ENCODE peak calls at places on chromosomes 4 and X, in eight cellular contexts. C is tibial artery; Y is PC-3; G is sigmoid colon; W is esophagus squamous epithelium; R is uterus; B is CD8-positive, alpha-beta T cell; L is mucosa of descending colon. N is an unnamed sample. For H3K4me1, the result is how much of the 10 kb centered on the place peaks cover.

GRCh38 chr4:71074452-71075299 is 81.2 kb downstream of the DCK start:
- DNase-seq in C (peak), Y (peak), G (no peak), W (no peak), R (no peak), B (no peak), L (peak), N (no peak)

GRCh38 chr4:64353904-64354303 is 55.3 kb downstream of the TECRL start:
- DNase-seq in C (no peak), Y (peak), G (no peak), W (no peak), R (no peak), B (no peak), L (no peak), N (no peak)

GRCh38 chr4:40931238-40931637 is 181.5 kb downstream of the NSUN7 start:
- DNase-seq in C (no peak), Y (no peak), G (no peak), W (no peak), R (no peak), B (no peak), L (no peak), N (no peak)

GRCh38 chrX:46551494-46552128 is 6.4 kb upstream of the ZNF674 start:
- DNase-seq in C (no peak), Y (peak), G (no peak), W (no peak), R (no peak), B (no peak), L (no peak), N (no peak)

GRCh38 chrX:25083661-25084060 is 67.9 kb upstream of the ARX start:
- DNase-seq in C (no peak), Y (peak), G (no peak), W (no peak), R (no peak), B (no peak), L (no peak), N (no peak)

GRCh38 chr4:40256329-40256728 is 59.5 kb downstream of the RHOH start:
- DNase-seq in C (no peak), Y (no peak), G (no peak), W (no peak), R (no peak), B (no peak), L (no peak), N (no peak)

GRCh38 chrX:45485682-45486081 is 285.0 kb upstream of the DIPK2B start:
- DNase-seq in C (no peak), Y (no peak), G (no peak), W (no peak), R (no peak), B (no peak), L (no peak), N (no peak)

GRCh38 chr4:41878991-41879491 is 56.2 kb upstream of the TMEM33 start:
- DNase-seq in C (no peak), Y (no peak), G (no peak), W (no peak), R (no peak), B (no peak), L (no peak), N (no peak)

GRCh38 chrX:72133851-72134546 is 2.3 kb upstream of the RTL5 start:
- DNase-seq in C (no peak), Y (no peak), G (no peak), W (no peak), R (no peak), B (no peak), L (no peak), N (no peak)

GRCh38 chr4:57190651-57191481 is 80.7 kb upstream of the IGFBP7 start:
- DNase-seq in C (no peak), Y (peak), G (no peak), W (no peak), R (no peak), B (no peak), L (peak), N (no peak)

GRCh38 chr4:87839309-87839946 is 6.7 kb downstream of the MEPE start:
- DNase-seq in C (peak), Y (peak), G (peak), W (no peak), R (no peak), B (no peak), L (peak), N (no peak)

GRCh38 chr4:13678186-13678924 is 50.8 kb upstream of the BOD1L1 start:
- DNase-seq in C (no peak), Y (no peak), G (no peak), W (no peak), R (no peak), B (no peak), L (no peak), N (no peak)

GRCh38 chrX:151402719-151403390 is 5.8 kb downstream of the VMA21 start:
- DNase-seq in C (no peak), Y (no peak), G (peak), W (no peak), R (no peak), B (no peak), L (no peak), N (peak)

GRCh38 chr4:150256841-150257273 is 178.6 kb downstream of the DCLK2 start:
- DNase-seq in C (no peak), Y (no peak), G (no peak), W (no peak), R (no peak), B (no peak), L (peak), N (no peak)

GRCh38 chrX:149512225-149512885 is 7.2 kb upstream of the IDS start:
- DNase-seq in C (peak), Y (peak), G (no peak), W (no peak), R (peak), B (peak), L (peak), N (no peak)

GRCh38 chr4:74374561-74375327 is 9.8 kb downstream of the EREG start:
- DNase-seq in C (no peak), Y (peak), G (peak), W (no peak), R (no peak), B (no peak), L (peak), N (no peak)

GRCh38 chrX:82756272-82756671 is 751.8 kb upstream of the POU3F4 start:
- DNase-seq in C (no peak), Y (peak), G (no peak), W (no peak), R (no peak), B (no peak), L (peak), N (no peak)

GRCh38 chr4:118826723-118827444 is 9.0 kb downstream of the SEC24D start:
- DNase-seq in C (no peak), Y (no peak), G (no peak), W (no peak), R (no peak), B (no peak), L (no peak), N (no peak)

GRCh38 chrX:10111364-10112148 is 45.2 kb upstream of the CLCN4 start:
- DNase-seq in C (peak), Y (no peak), G (peak), W (no peak), R (no peak), B (peak), L (peak), N (no peak)

GRCh38 chrX:56233100-56233499 is 944 bp downstream of the KLF8 start:
- DNase-seq in C (no peak), Y (no peak), G (no peak), W (no peak), R (peak), B (no peak), L (peak), N (no peak)

GRCh38 chr4:6263541-6264540 is 5.8 kb upstream of the WFS1 start:
- DNase-seq in C (no peak), Y (peak), G (no peak), W (no peak), R (no peak), B (peak), L (peak), N (peak)

GRCh38 chrX:68880846-68881513 is 52.2 kb downstream of the EFNB1 start:
- DNase-seq in C (no peak), Y (no peak), G (no peak), W (no peak), R (no peak), B (no peak), L (no peak), N (no peak)

GRCh38 chrX:116204947-116205346 is 34.4 kb downstream of the AGTR2 start:
- DNase-seq in C (no peak), Y (peak), G (no peak), W (no peak), R (no peak), B (no peak), L (peak), N (no peak)

GRCh38 chr4:120816385-120816784 is 106.1 kb downstream of the PRDM5 start:
- DNase-seq in C (no peak), Y (no peak), G (no peak), W (no peak), R (no peak), B (no peak), L (no peak), N (no peak)

GRCh38 chr4:67465032-67465762 is 80.1 kb downstream of the CENPC start:
- DNase-seq in C (no peak), Y (no peak), G (no peak), W (no peak), R (no peak), B (no peak), L (no peak), N (peak)

GRCh38 chr4:125421547-125421946 is 106.8 kb downstream of the FAT4 start:
- DNase-seq in C (no peak), Y (no peak), G (no peak), W (no peak), R (no peak), B (no peak), L (no peak), N (no peak)

GRCh38 chr4:46975841-46976551 is 17.4 kb downstream of the GABRA4 start:
- DNase-seq in C (no peak), Y (no peak), G (no peak), W (no peak), R (no peak), B (no peak), L (no peak), N (no peak)

GRCh38 chr4:3470244-3471097 is 7.4 kb downstream of the DOK7 start:
- DNase-seq in C (no peak), Y (peak), G (no peak), W (no peak), R (no peak), B (no peak), L (peak), N (peak)

GRCh38 chr4:39526810-39527295 is 386 bp downstream of the UGDH start:
- DNase-seq in C (no peak), Y (peak), G (no peak), W (no peak), R (no peak), B (no peak), L (no peak), N (no peak)

GRCh38 chr4:142550955-142551354 is 295.1 kb downstream of the INPP4B start:
- DNase-seq in C (no peak), Y (peak), G (no peak), W (no peak), R (no peak), B (no peak), L (peak), N (no peak)

GRCh38 chr4:185232370-185232769 is 23.0 kb downstream of the SNX25 start:
- DNase-seq in C (no peak), Y (peak), G (no peak), W (no peak), R (no peak), B (no peak), L (no peak), N (no peak)

GRCh38 chr4:165763640-165764039 is 109.4 kb upstream of the TLL1 start:
- DNase-seq in C (no peak), Y (peak), G (no peak), W (no peak), R (no peak), B (no peak), L (no peak), N (no peak)

GRCh38 chr4:147809171-147809570 is 77.3 kb downstream of the ARHGAP10 start:
- DNase-seq in C (no peak), Y (no peak), G (no peak), W (no peak), R (no peak), B (no peak), L (no peak), N (no peak)

GRCh38 chr4:157521916-157522315 is 301.4 kb downstream of the GRIA2 start:
- DNase-seq in C (no peak), Y (no peak), G (no peak), W (no peak), R (no peak), B (no peak), L (no peak), N (no peak)

GRCh38 chrX:114127411-114128025 is 456.4 kb upstream of the HTR2C start:
- DNase-seq in C (no peak), Y (no peak), G (peak), W (no peak), R (no peak), B (no peak), L (no peak), N (no peak)

GRCh38 chr4:139909036-139909435 is 243.4 kb downstream of the MGST2 start:
- DNase-seq in C (no peak), Y (no peak), G (no peak), W (no peak), R (no peak), B (no peak), L (no peak), N (no peak)

DNA sequence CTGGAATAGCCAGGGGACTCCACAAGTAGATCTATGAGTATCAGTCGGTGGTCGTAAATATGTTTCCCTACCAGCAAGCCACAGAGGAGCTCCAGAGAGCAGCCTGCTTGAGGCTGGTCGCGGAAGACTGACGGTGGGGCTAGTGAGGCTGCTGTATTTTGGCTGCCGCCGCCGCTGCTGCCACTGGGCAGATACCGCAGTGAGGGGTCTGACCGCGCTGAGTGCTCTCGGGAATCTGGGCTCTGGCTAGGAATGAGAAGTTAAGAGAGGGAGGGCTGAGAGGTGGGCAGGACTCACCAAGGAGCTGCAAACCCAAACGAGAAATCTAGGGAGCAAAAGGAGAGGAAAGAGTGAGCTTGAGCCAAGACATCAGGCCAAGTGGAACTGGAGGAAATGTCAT is at the start of gene EXOC1L:
- DNase-seq in C (no peak), Y (no peak), G (no peak), W (no peak), R (no peak), B (no peak), L (peak), N (no peak)
- H3K4me3 ChIP-seq in C (peak), Y (no peak), G (peak), W (peak), R (no peak), B (no peak), L (no peak), N (no peak)

GRCh38 chr4:1830642-1831228 is 25.2 kb downstream of the LETM1 start:
- DNase-seq in C (no peak), Y (no peak), G (no peak), W (no peak), R (no peak), B (no peak), L (no peak), N (no peak)
- TF ChIP-seq CTCF in C (no peak), Y (no peak), G (no peak), W (no peak), R (no peak), B (no peak), L (no peak), N (no peak)

DNA sequence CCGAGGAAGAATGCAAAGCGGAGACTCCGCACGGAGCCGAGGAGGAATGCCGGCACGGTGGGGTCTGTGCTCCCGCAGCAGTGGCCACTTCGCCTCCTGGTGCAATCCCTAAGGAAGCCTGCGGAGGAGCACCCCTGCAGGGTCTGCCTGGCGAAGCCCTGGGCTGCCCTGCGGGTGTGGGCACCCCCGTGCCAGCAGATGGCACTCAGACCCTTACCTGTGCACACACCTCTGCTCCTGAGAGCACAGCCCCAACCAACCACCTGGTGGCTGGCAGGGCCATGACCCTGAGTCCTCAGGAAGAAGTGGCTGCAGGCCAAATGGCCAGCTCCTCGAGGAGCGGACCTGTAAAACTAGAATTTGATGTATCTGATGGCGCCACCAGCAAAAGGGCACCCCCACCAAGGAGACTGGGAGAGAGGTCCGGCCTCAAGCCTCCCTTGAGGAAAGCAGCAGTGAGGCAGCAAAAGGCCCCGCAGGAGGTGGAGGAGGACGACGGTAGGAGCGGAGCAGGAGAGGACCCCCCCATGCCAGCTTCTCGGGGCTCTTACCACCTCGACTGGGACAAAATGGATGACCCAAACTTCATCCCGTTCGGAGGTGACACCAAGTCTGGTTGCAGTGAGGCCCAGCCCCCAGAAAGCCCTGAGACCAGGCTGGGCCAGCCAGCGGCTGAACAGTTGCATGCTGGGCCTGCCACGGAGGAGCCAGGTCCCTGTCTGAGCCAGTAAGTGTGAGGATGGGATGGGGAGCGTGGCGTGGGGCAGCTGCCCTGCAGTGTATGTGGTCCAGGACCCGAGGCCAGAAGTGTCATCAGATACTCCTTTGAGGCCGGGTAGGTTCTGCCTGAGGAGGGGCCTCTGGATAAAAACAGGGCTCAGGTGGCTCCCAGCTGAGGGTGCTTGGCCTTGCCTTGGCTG is 7.0 kb downstream of the TACC3 start:
- DNase-seq in C (no peak), Y (no peak), G (no peak), W (no peak), R (no peak), B (no peak), L (no peak), N (no peak)
- H3K4me1 ChIP-seq in C (under half), Y (half or more), G (under half), W (under half), R (under half), B (under half), L (under half), N (under half)

GRCh38 chrX:21656587-21657317 is 1.4 kb downstream of the KLHL34 start:
- DNase-seq in C (no peak), Y (no peak), G (no peak), W (no peak), R (no peak), B (no peak), L (no peak), N (no peak)

GRCh38 chrX:21658152-21658737 is at the start of gene KLHL34:
- DNase-seq in C (no peak), Y (no peak), G (no peak), W (no peak), R (no peak), B (no peak), L (peak), N (peak)

GRCh38 chrX:21659320-21659719 is 1.2 kb upstream of the KLHL34 start:
- DNase-seq in C (no peak), Y (no peak), G (no peak), W (no peak), R (no peak), B (no peak), L (no peak), N (no peak)

GRCh38 chrX:21657318-21658151 is 595 bp downstream of the KLHL34 start:
- DNase-seq in C (no peak), Y (no peak), G (no peak), W (no peak), R (no peak), B (peak), L (no peak), N (no peak)

DNA sequence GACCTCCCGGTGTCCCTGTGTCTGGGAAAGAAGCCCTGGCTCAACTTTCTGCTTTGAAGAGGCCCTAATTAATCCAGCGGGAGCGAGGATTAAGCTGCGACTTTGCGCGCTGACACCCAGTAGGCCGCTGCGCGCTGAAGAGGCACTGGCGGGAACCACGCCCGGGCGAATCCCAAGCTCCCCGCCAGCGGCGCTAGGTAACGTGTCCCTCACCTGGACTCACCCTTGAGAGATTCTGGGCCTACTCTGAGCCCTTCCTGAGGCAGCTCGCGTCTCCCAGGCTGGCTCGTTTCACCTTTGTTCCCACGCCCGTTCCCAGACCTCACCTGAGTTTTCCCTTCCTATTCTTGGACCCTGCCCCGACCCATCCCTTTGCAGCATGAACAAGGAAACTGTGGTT is 616 bp upstream of the KLHL34 start:
- DNase-seq in C (no peak), Y (no peak), G (no peak), W (no peak), R (no peak), B (no peak), L (peak), N (no peak)
- H3K4me3 ChIP-seq in C (no peak), Y (no peak), G (peak), W (peak), R (no peak), B (peak), L (no peak), N (peak)

GRCh38 chr4:53929955-53930798 is 134.2 kb downstream of the CHIC2 start:
- DNase-seq in C (peak), Y (peak), G (peak), W (no peak), R (peak), B (peak), L (peak), N (no peak)
- TF ChIP-seq CTCF in C (peak), Y (peak), G (peak), W (peak), R (peak), B (peak), L (peak), N (peak)

DNA sequence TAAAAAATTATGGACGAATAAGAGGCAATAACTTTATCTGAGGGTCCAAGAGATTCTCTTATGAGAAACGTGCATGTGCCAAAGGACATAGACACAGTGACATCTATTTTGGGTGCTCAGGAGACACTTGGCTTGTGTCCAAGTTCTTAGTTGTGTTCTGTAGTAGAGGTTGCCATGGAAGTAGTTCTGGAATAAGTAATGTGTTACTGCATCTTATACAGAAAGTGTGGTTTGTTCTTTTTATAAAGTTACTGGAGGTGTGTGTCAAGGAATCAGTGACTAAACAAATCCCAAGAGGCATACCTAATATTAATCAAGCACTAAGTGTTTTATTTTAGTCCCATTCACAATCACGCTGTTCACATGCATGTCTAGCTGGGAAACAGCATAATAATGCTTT is 305.7 kb downstream of the ARHGAP24 start:
- DNase-seq in C (no peak), Y (no peak), G (no peak), W (no peak), R (no peak), B (no peak), L (no peak), N (no peak)
- H3K4me1 ChIP-seq in C (under half), Y (half or more), G (half or more), W (under half), R (under half), B (under half), L (under half), N (under half)

GRCh38 chr4:48901196-48901595 is 5.4 kb downstream of the OCIAD2 start:
- DNase-seq in C (no peak), Y (no peak), G (no peak), W (no peak), R (no peak), B (no peak), L (no peak), N (no peak)

GRCh38 chr4:48898733-48899431 is 7.7 kb downstream of the OCIAD2 start:
- DNase-seq in C (no peak), Y (no peak), G (no peak), W (no peak), R (no peak), B (no peak), L (no peak), N (no peak)

GRCh38 chr4:48899950-48900349 is 6.6 kb downstream of the OCIAD2 start:
- DNase-seq in C (no peak), Y (no peak), G (no peak), W (no peak), R (no peak), B (no peak), L (no peak), N (no peak)

GRCh38 chr4:48896845-48897244 is 9.7 kb downstream of the OCIAD2 start:
- DNase-seq in C (no peak), Y (no peak), G (no peak), W (no peak), R (no peak), B (no peak), L (no peak), N (no peak)

GRCh38 chr4:48899432-48899749 is 7.2 kb downstream of the OCIAD2 start:
- DNase-seq in C (no peak), Y (no peak), G (no peak), W (no peak), R (no peak), B (no peak), L (no peak), N (no peak)
- H3K4me3 ChIP-seq in C (no peak), Y (no peak), G (no peak), W (no peak), R (no peak), B (no peak), L (no peak), N (no peak)